ENCODE peak calls at places on chromosomes 7 and 10, in nine cellular contexts. One of them, this sample, is unnamed.

GRCh38 chr7:66921918-66922486 is 977 bp downstream of the TMEM248 start:
- DNase-seq in mammary epithelial cell: peak; percentile 40
- DNase-seq in fibroblast of lung: no peak
- DNase-seq in GM23338: peak; percentile 25
- DNase-seq in hepatocyte: peak; percentile 38
- DNase-seq in trophoblast cell: peak; percentile 12
- DNase-seq in keratinocyte: no peak
- DNase-seq in HCT116: no peak
- DNase-seq in neural progenitor cell: peak; percentile 39
- DNase-seq in this sample: peak; percentile 17

GRCh38 chr10:31133628-31134302 is 102.1 kb upstream of the ZNF438 start:
- DNase-seq in mammary epithelial cell: no peak
- DNase-seq in fibroblast of lung: peak; percentile 79
- DNase-seq in GM23338: peak; percentile 71
- DNase-seq in hepatocyte: peak; percentile 87
- DNase-seq in trophoblast cell: peak; percentile 14
- DNase-seq in keratinocyte: peak; percentile 19
- DNase-seq in HCT116: no peak
- DNase-seq in neural progenitor cell: peak; percentile 92
- DNase-seq in this sample: no peak

GRCh38 chr10:104123397-104123796 is 1.4 kb downstream of the SFR1 start:
- DNase-seq in mammary epithelial cell: peak; percentile 20
- DNase-seq in fibroblast of lung: peak; percentile 50
- DNase-seq in GM23338: no peak
- DNase-seq in hepatocyte: no peak
- DNase-seq in trophoblast cell: no peak
- DNase-seq in keratinocyte: no peak
- DNase-seq in HCT116: no peak
- DNase-seq in neural progenitor cell: no peak
- DNase-seq in this sample: no peak

GRCh38 chr10:79069325-79070090 is 742 bp downstream of the ZMIZ1 start:
- DNase-seq in mammary epithelial cell: peak; percentile 53
- DNase-seq in fibroblast of lung: peak; percentile 41
- DNase-seq in GM23338: peak; percentile 44
- DNase-seq in hepatocyte: peak; percentile 72
- DNase-seq in trophoblast cell: no peak
- DNase-seq in keratinocyte: no peak
- DNase-seq in HCT116: no peak
- DNase-seq in neural progenitor cell: peak; percentile 70
- DNase-seq in this sample: peak; percentile 47

GRCh38 chr10:51272580-51272979 is 198.3 kb downstream of the PRKG1 start:
- DNase-seq in mammary epithelial cell: no peak
- DNase-seq in fibroblast of lung: peak; percentile 32
- DNase-seq in GM23338: no peak
- DNase-seq in hepatocyte: no peak
- DNase-seq in trophoblast cell: no peak
- DNase-seq in keratinocyte: no peak
- DNase-seq in HCT116: no peak
- DNase-seq in neural progenitor cell: no peak
- DNase-seq in this sample: no peak

GRCh38 chr7:6226194-6226799 is 46.1 kb downstream of the CYTH3 start:
- DNase-seq in mammary epithelial cell: no peak
- DNase-seq in fibroblast of lung: peak; percentile 70
- DNase-seq in GM23338: no peak
- DNase-seq in hepatocyte: no peak
- DNase-seq in trophoblast cell: no peak
- DNase-seq in keratinocyte: no peak
- DNase-seq in HCT116: no peak
- DNase-seq in neural progenitor cell: no peak
- DNase-seq in this sample: peak; percentile 49

GRCh38 chr7:46930336-46930735 is 651.6 kb downstream of the TNS3 start:
- DNase-seq in mammary epithelial cell: peak; percentile 95
- DNase-seq in fibroblast of lung: peak; percentile 95
- DNase-seq in GM23338: no peak
- DNase-seq in hepatocyte: peak; percentile 75
- DNase-seq in trophoblast cell: peak; percentile 86
- DNase-seq in keratinocyte: peak; percentile 65
- DNase-seq in HCT116: no peak
- DNase-seq in neural progenitor cell: no peak
- DNase-seq in this sample: peak; percentile 89

GRCh38 chr7:30176463-30177090 is 41.8 kb downstream of the MTURN start:
- DNase-seq in mammary epithelial cell: no peak
- DNase-seq in fibroblast of lung: no peak
- DNase-seq in GM23338: no peak
- DNase-seq in hepatocyte: no peak
- DNase-seq in trophoblast cell: no peak
- DNase-seq in keratinocyte: no peak
- DNase-seq in HCT116: no peak
- DNase-seq in neural progenitor cell: no peak
- DNase-seq in this sample: no peak

GRCh38 chr10:30812018-30812851 is 182.7 kb upstream of the LYZL2 start:
- DNase-seq in mammary epithelial cell: no peak
- DNase-seq in fibroblast of lung: peak; percentile 95
- DNase-seq in GM23338: no peak
- DNase-seq in hepatocyte: peak; percentile 55
- DNase-seq in trophoblast cell: no peak
- DNase-seq in keratinocyte: no peak
- DNase-seq in HCT116: no peak
- DNase-seq in neural progenitor cell: no peak
- DNase-seq in this sample: no peak

GRCh38 chr10:26781797-26782196 is 79.0 kb downstream of the ABI1 start:
- DNase-seq in mammary epithelial cell: peak; percentile 75
- DNase-seq in fibroblast of lung: no peak
- DNase-seq in GM23338: no peak
- DNase-seq in hepatocyte: no peak
- DNase-seq in trophoblast cell: no peak
- DNase-seq in keratinocyte: peak; percentile 32
- DNase-seq in HCT116: no peak
- DNase-seq in neural progenitor cell: no peak
- DNase-seq in this sample: no peak

GRCh38 chr7:132608523-132608922 is 32.3 kb upstream of the PLXNA4 start:
- DNase-seq in mammary epithelial cell: no peak
- DNase-seq in fibroblast of lung: no peak
- DNase-seq in GM23338: no peak
- DNase-seq in hepatocyte: no peak
- DNase-seq in trophoblast cell: no peak
- DNase-seq in keratinocyte: no peak
- DNase-seq in HCT116: no peak
- DNase-seq in neural progenitor cell: no peak
- DNase-seq in this sample: no peak

GRCh38 chr7:83947260-83947659 is 247.3 kb downstream of the SEMA3A start:
- DNase-seq in mammary epithelial cell: peak; percentile 10
- DNase-seq in fibroblast of lung: no peak
- DNase-seq in GM23338: peak; percentile 78
- DNase-seq in hepatocyte: peak; percentile 10
- DNase-seq in trophoblast cell: peak; percentile 3
- DNase-seq in keratinocyte: no peak
- DNase-seq in HCT116: peak; percentile 19
- DNase-seq in neural progenitor cell: peak; percentile 57
- DNase-seq in this sample: no peak

GRCh38 chr7:36965625-36966024 is 241.3 kb upstream of the AOAH start:
- DNase-seq in mammary epithelial cell: no peak
- DNase-seq in fibroblast of lung: no peak
- DNase-seq in GM23338: no peak
- DNase-seq in hepatocyte: no peak
- DNase-seq in trophoblast cell: no peak
- DNase-seq in keratinocyte: no peak
- DNase-seq in HCT116: no peak
- DNase-seq in neural progenitor cell: no peak
- DNase-seq in this sample: no peak

GRCh38 chr10:131724891-131725735 is 175.7 kb upstream of the PPP2R2D start:
- DNase-seq in mammary epithelial cell: no peak
- DNase-seq in fibroblast of lung: no peak
- DNase-seq in GM23338: no peak
- DNase-seq in hepatocyte: no peak
- DNase-seq in trophoblast cell: no peak
- DNase-seq in keratinocyte: no peak
- DNase-seq in HCT116: no peak
- DNase-seq in neural progenitor cell: no peak
- DNase-seq in this sample: no peak

DNA sequence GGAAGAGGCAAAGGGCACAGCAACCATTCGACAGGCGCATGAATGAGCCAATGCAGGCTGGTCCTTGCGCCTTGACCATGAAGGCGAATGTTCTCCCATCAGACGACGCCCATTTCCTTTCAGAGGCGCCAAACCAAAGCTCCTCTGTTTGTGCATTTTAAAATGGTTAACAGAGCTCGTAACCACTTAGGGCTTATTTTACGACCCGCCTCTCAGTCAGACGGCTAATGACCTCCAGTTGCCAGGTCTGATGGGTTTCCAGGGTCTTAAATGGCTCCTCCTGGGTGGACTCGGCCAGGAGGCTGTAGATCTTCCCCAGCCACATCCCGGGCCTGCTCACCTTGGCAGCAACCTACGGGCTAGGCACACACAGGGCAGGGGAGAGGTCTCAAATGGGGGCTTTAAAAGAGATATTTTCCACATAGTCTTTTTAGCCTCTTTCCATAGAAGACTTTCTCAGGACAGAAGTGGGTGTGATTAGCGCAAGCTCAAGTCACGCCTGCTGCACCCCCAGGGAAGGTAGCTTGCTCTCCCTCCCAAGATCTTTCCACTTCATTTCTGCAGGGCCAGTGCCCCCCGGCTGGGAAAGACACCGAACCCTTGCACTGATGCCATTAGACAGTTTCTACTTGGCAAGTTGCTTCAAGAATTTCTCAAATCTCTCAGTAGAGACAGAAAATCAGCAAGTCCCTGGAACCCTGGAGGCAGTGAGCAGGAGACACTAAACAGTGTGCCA is 19.6 kb downstream of the CHST15 start:
- DNase-seq in mammary epithelial cell: no peak
- DNase-seq in fibroblast of lung: no peak
- DNase-seq in GM23338: no peak
- DNase-seq in hepatocyte: no peak
- DNase-seq in trophoblast cell: no peak
- DNase-seq in keratinocyte: no peak
- DNase-seq in HCT116: no peak
- DNase-seq in neural progenitor cell: no peak
- DNase-seq in this sample: no peak
- H3K79me2 ChIP-seq in mammary epithelial cell: peaks cover 88% of the 10 kb centered on the region
- H3K79me2 ChIP-seq in fibroblast of lung: no peaks in the 10 kb centered on the region
- H3K79me2 ChIP-seq in GM23338: peaks cover 9% of the 10 kb centered on the region
- H3K79me2 ChIP-seq in hepatocyte: no peaks in the 10 kb centered on the region
- H3K79me2 ChIP-seq in trophoblast cell: peaks cover 2% of the 10 kb centered on the region
- H3K79me2 ChIP-seq in keratinocyte: peaks cover 72% of the 10 kb centered on the region
- H3K79me2 ChIP-seq in HCT116: peaks cover 80% of the 10 kb centered on the region
- H3K79me2 ChIP-seq in neural progenitor cell: no peaks in the 10 kb centered on the region
- H3K79me2 ChIP-seq in this sample: peaks cover 24% of the 10 kb centered on the region

GRCh38 chr7:98286093-98286525 is 4.6 kb downstream of the BRI3 start:
- DNase-seq in mammary epithelial cell: peak; percentile 73
- DNase-seq in fibroblast of lung: peak; percentile 57
- DNase-seq in GM23338: no peak
- DNase-seq in hepatocyte: peak; percentile 57
- DNase-seq in trophoblast cell: peak; percentile 96
- DNase-seq in keratinocyte: peak; percentile 71
- DNase-seq in HCT116: peak; percentile 68
- DNase-seq in neural progenitor cell: no peak
- DNase-seq in this sample: peak; percentile 92
- H3K4me3 ChIP-seq in mammary epithelial cell: no peak overlapping the region
- H3K4me3 ChIP-seq in fibroblast of lung: peak overlapping the region; percentile 98
- H3K4me3 ChIP-seq in GM23338: no peak overlapping the region
- H3K4me3 ChIP-seq in hepatocyte: no peak overlapping the region
- H3K4me3 ChIP-seq in trophoblast cell: no peak overlapping the region
- H3K4me3 ChIP-seq in keratinocyte: peak overlapping the region; percentile 15
- H3K4me3 ChIP-seq in HCT116: peak overlapping the region; percentile 41
- H3K4me3 ChIP-seq in neural progenitor cell: no peak overlapping the region
- H3K4me3 ChIP-seq in this sample: peak overlapping the region; percentile 87

GRCh38 chr10:135601-136464 is 578 bp downstream of the ZMYND11 start:
- DNase-seq in mammary epithelial cell: peak; percentile 53
- DNase-seq in fibroblast of lung: peak; percentile 62
- DNase-seq in GM23338: peak; percentile 69
- DNase-seq in hepatocyte: peak; percentile 78
- DNase-seq in trophoblast cell: no peak
- DNase-seq in keratinocyte: no peak
- DNase-seq in HCT116: no peak
- DNase-seq in neural progenitor cell: peak; percentile 65
- DNase-seq in this sample: peak; percentile 48
- H3K79me2 ChIP-seq in mammary epithelial cell: peaks cover 57% of the 10 kb centered on the region
- H3K79me2 ChIP-seq in fibroblast of lung: peaks cover 52% of the 10 kb centered on the region
- H3K79me2 ChIP-seq in GM23338: peaks cover 47% of the 10 kb centered on the region
- H3K79me2 ChIP-seq in hepatocyte: peaks cover 78% of the 10 kb centered on the region
- H3K79me2 ChIP-seq in trophoblast cell: peaks cover 21% of the 10 kb centered on the region
- H3K79me2 ChIP-seq in keratinocyte: peaks cover 47% of the 10 kb centered on the region
- H3K79me2 ChIP-seq in HCT116: peaks cover 47% of the 10 kb centered on the region
- H3K79me2 ChIP-seq in neural progenitor cell: peaks cover 71% of the 10 kb centered on the region
- H3K79me2 ChIP-seq in this sample: peaks cover 49% of the 10 kb centered on the region

GRCh38 chr7:157001920-157002818 is 8.3 kb downstream of the MNX1 start:
- DNase-seq in mammary epithelial cell: no peak
- DNase-seq in fibroblast of lung: no peak
- DNase-seq in GM23338: peak; percentile 42
- DNase-seq in hepatocyte: no peak
- DNase-seq in trophoblast cell: no peak
- DNase-seq in keratinocyte: no peak
- DNase-seq in HCT116: no peak
- DNase-seq in neural progenitor cell: peak; percentile 33
- DNase-seq in this sample: no peak

GRCh38 chr7:156999611-157000046 is 10.8 kb downstream of the MNX1 start:
- DNase-seq in mammary epithelial cell: no peak
- DNase-seq in fibroblast of lung: no peak
- DNase-seq in GM23338: peak; percentile 55
- DNase-seq in hepatocyte: no peak
- DNase-seq in trophoblast cell: no peak
- DNase-seq in keratinocyte: no peak
- DNase-seq in HCT116: no peak
- DNase-seq in neural progenitor cell: peak; percentile 74
- DNase-seq in this sample: no peak

GRCh38 chr7:157000741-157001653 is 9.5 kb downstream of the MNX1 start:
- DNase-seq in mammary epithelial cell: no peak
- DNase-seq in fibroblast of lung: no peak
- DNase-seq in GM23338: no peak
- DNase-seq in hepatocyte: no peak
- DNase-seq in trophoblast cell: no peak
- DNase-seq in keratinocyte: no peak
- DNase-seq in HCT116: no peak
- DNase-seq in neural progenitor cell: peak; percentile 38
- DNase-seq in this sample: no peak

GRCh38 chr7:156998988-156999610 is 11.4 kb downstream of the MNX1 start:
- DNase-seq in mammary epithelial cell: no peak
- DNase-seq in fibroblast of lung: no peak
- DNase-seq in GM23338: peak; percentile 58
- DNase-seq in hepatocyte: no peak
- DNase-seq in trophoblast cell: no peak
- DNase-seq in keratinocyte: no peak
- DNase-seq in HCT116: no peak
- DNase-seq in neural progenitor cell: peak; percentile 63
- DNase-seq in this sample: no peak

DNA sequence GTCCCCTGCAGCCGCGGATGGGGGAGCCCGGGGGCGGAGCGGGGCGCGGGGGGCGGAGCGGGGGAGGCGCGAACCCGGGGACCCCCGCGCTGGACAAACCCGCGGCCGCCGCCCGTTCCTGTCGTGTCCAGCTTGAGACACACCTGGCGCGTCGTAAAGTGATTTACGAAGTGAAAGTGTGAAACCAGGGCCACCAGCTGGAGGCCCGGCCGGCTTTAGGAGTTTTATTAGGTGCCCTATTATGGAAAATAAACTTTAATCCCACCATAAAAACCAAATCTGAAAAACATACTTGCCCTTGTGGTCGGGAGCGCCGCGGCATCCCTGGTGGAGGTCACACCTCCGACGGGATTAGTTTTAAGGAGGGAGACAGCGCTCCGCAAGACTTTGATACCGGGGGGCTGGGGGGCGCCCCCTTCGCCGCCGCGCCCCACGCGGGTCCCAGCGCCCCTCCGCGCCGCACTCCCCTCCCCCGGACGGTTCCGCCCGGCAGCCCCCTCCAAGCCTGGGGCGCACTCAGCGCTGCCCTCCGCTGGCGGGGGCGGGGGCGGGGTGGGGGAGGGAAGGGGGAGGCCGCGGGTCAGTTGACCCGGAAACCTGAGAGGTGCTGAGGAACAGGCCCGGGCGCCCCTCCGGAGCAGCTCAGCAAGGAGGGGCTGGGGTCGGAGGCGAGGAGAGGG is 10.3 kb downstream of the MNX1 start:
- DNase-seq in mammary epithelial cell: no peak
- DNase-seq in fibroblast of lung: no peak
- DNase-seq in GM23338: peak; percentile 73
- DNase-seq in hepatocyte: no peak
- DNase-seq in trophoblast cell: no peak
- DNase-seq in keratinocyte: no peak
- DNase-seq in HCT116: no peak
- DNase-seq in neural progenitor cell: peak; percentile 46
- DNase-seq in this sample: no peak
- H3K4me3 ChIP-seq in mammary epithelial cell: peak overlapping the region; percentile 50
- H3K4me3 ChIP-seq in fibroblast of lung: peak overlapping the region; percentile 39
- H3K4me3 ChIP-seq in GM23338: peak overlapping the region; percentile 54
- H3K4me3 ChIP-seq in hepatocyte: peak overlapping the region; percentile 4
- H3K4me3 ChIP-seq in trophoblast cell: no peak overlapping the region
- H3K4me3 ChIP-seq in keratinocyte: peak overlapping the region; percentile 54
- H3K4me3 ChIP-seq in HCT116: peak overlapping the region; percentile 59
- H3K4me3 ChIP-seq in neural progenitor cell: peak overlapping the region; percentile 41
- H3K4me3 ChIP-seq in this sample: peak overlapping the region; percentile 57

This sample was measured in PC-9.